ENCODE peak calls at places on chromosome 3, in six cellular contexts. One of them, this sample, is unnamed.

GRCh38 chr3:111903067-111903511 is 44.0 kb downstream of the PHLDB2 start:
- DNase-seq in neural crest cell: no peak
- DNase-seq in MCF 10A: peak
- DNase-seq in tibial artery: no peak
- DNase-seq in body of pancreas: no peak
- DNase-seq in ascending aorta: no peak
- DNase-seq in this sample: no peak

GRCh38 chr3:170585008-170585936 is 603 bp downstream of the SLC7A14 start:
- DNase-seq in neural crest cell: peak
- DNase-seq in MCF 10A: no peak
- DNase-seq in tibial artery: no peak
- DNase-seq in body of pancreas: no peak
- DNase-seq in ascending aorta: no peak
- DNase-seq in this sample: no peak

GRCh38 chr3:129672412-129672811 is 65.9 kb upstream of the PLXND1 start:
- DNase-seq in neural crest cell: no peak
- DNase-seq in MCF 10A: no peak
- DNase-seq in tibial artery: no peak
- DNase-seq in body of pancreas: no peak
- DNase-seq in ascending aorta: no peak
- DNase-seq in this sample: no peak

GRCh38 chr3:98650966-98651765 is 57.8 kb upstream of the CPOX start:
- DNase-seq in neural crest cell: no peak
- DNase-seq in MCF 10A: no peak
- DNase-seq in tibial artery: no peak
- DNase-seq in body of pancreas: no peak
- DNase-seq in ascending aorta: no peak
- DNase-seq in this sample: no peak

GRCh38 chr3:40971191-40972168 is 227.8 kb upstream of the CTNNB1 start:
- DNase-seq in neural crest cell: no peak
- DNase-seq in MCF 10A: peak
- DNase-seq in tibial artery: peak
- DNase-seq in body of pancreas: peak
- DNase-seq in ascending aorta: peak
- DNase-seq in this sample: peak

GRCh38 chr3:76997733-76998132 is 42.2 kb upstream of the ROBO2 start:
- DNase-seq in neural crest cell: no peak
- DNase-seq in MCF 10A: no peak
- DNase-seq in tibial artery: no peak
- DNase-seq in body of pancreas: no peak
- DNase-seq in ascending aorta: no peak
- DNase-seq in this sample: no peak

GRCh38 chr3:17398959-17399551 is 343.4 kb downstream of the TBC1D5 start:
- DNase-seq in neural crest cell: no peak
- DNase-seq in MCF 10A: no peak
- DNase-seq in tibial artery: no peak
- DNase-seq in body of pancreas: no peak
- DNase-seq in ascending aorta: no peak
- DNase-seq in this sample: no peak

GRCh38 chr3:172260381-172260780 is 187.9 kb downstream of the GHSR start:
- DNase-seq in neural crest cell: no peak
- DNase-seq in MCF 10A: no peak
- DNase-seq in tibial artery: no peak
- DNase-seq in body of pancreas: no peak
- DNase-seq in ascending aorta: no peak
- DNase-seq in this sample: no peak

GRCh38 chr3:115550285-115550741 is 73.0 kb upstream of the GAP43 start:
- DNase-seq in neural crest cell: no peak
- DNase-seq in MCF 10A: no peak
- DNase-seq in tibial artery: no peak
- DNase-seq in body of pancreas: peak
- DNase-seq in ascending aorta: no peak
- DNase-seq in this sample: no peak

GRCh38 chr3:38129058-38129457 is 7.9 kb downstream of the ACAA1 start:
- DNase-seq in neural crest cell: no peak
- DNase-seq in MCF 10A: no peak
- DNase-seq in tibial artery: peak
- DNase-seq in body of pancreas: no peak
- DNase-seq in ascending aorta: no peak
- DNase-seq in this sample: peak

GRCh38 chr3:78268716-78269668 is 1229.1 kb downstream of the ROBO2 start:
- DNase-seq in neural crest cell: no peak
- DNase-seq in MCF 10A: no peak
- DNase-seq in tibial artery: no peak
- DNase-seq in body of pancreas: no peak
- DNase-seq in ascending aorta: no peak
- DNase-seq in this sample: no peak

GRCh38 chr3:78839710-78840109 is 928.1 kb downstream of the ROBO1 start:
- DNase-seq in neural crest cell: no peak
- DNase-seq in MCF 10A: no peak
- DNase-seq in tibial artery: no peak
- DNase-seq in body of pancreas: no peak
- DNase-seq in ascending aorta: no peak
- DNase-seq in this sample: no peak

GRCh38 chr3:151383956-151384355 is 597 bp downstream of the P2RY12 start:
- DNase-seq in neural crest cell: no peak
- DNase-seq in MCF 10A: no peak
- DNase-seq in tibial artery: no peak
- DNase-seq in body of pancreas: no peak
- DNase-seq in ascending aorta: no peak
- DNase-seq in this sample: no peak

GRCh38 chr3:106877632-106878031 is 499.6 kb upstream of the CCDC54 start:
- DNase-seq in neural crest cell: no peak
- DNase-seq in MCF 10A: no peak
- DNase-seq in tibial artery: no peak
- DNase-seq in body of pancreas: no peak
- DNase-seq in ascending aorta: no peak
- DNase-seq in this sample: no peak

GRCh38 chr3:124688580-124689454 is 41.4 kb upstream of the UMPS start:
- DNase-seq in neural crest cell: peak
- DNase-seq in MCF 10A: peak
- DNase-seq in tibial artery: peak
- DNase-seq in body of pancreas: peak
- DNase-seq in ascending aorta: no peak
- DNase-seq in this sample: peak

GRCh38 chr3:144444061-144444460 is 472.4 kb downstream of the DIPK2A start:
- DNase-seq in neural crest cell: no peak
- DNase-seq in MCF 10A: no peak
- DNase-seq in tibial artery: no peak
- DNase-seq in body of pancreas: no peak
- DNase-seq in ascending aorta: no peak
- DNase-seq in this sample: no peak

GRCh38 chr3:45575491-45575923 is 19.0 kb upstream of the LIMD1 start:
- DNase-seq in neural crest cell: no peak
- DNase-seq in MCF 10A: peak
- DNase-seq in tibial artery: no peak
- DNase-seq in body of pancreas: no peak
- DNase-seq in ascending aorta: no peak
- DNase-seq in this sample: no peak

GRCh38 chr3:142724682-142725351 is 983 bp downstream of the TRPC1 start:
- DNase-seq in neural crest cell: no peak
- DNase-seq in MCF 10A: peak
- DNase-seq in tibial artery: peak
- DNase-seq in body of pancreas: peak
- DNase-seq in ascending aorta: no peak
- DNase-seq in this sample: no peak

GRCh38 chr3:191521055-191521454 is 60.1 kb downstream of the PYDC2 start:
- DNase-seq in neural crest cell: no peak
- DNase-seq in MCF 10A: no peak
- DNase-seq in tibial artery: no peak
- DNase-seq in body of pancreas: no peak
- DNase-seq in ascending aorta: no peak
- DNase-seq in this sample: no peak
- TF ChIP-seq CTCF in neural crest cell: no peak
- TF ChIP-seq CTCF in MCF 10A: no peak
- TF ChIP-seq CTCF in tibial artery: no peak
- TF ChIP-seq CTCF in body of pancreas: no peak
- TF ChIP-seq CTCF in ascending aorta: no peak
- TF ChIP-seq CTCF in this sample: no peak

DNA sequence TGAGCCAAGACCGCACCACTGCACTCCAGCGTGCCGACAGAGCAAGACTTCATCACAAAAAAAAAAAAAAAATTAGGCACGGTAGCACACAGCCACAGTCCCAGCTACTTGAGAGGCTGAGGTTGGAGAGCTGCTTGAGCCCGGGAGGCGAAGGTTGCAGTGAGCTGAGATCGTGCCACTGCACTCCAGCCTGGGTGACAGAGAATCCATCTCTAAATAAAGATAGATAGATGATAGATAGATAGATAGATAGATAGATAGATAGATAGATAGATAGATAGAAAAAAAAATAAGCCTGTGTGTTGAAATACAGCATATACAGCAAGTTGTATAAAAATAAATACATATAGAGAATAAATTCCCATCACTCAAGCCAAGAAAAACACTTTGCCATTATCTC is 37.3 kb downstream of the PTH1R start:
- DNase-seq in neural crest cell: no peak
- DNase-seq in MCF 10A: no peak
- DNase-seq in tibial artery: no peak
- DNase-seq in body of pancreas: no peak
- DNase-seq in ascending aorta: no peak
- DNase-seq in this sample: no peak
- TF ChIP-seq CTCF in neural crest cell: no peak
- TF ChIP-seq CTCF in MCF 10A: no peak
- TF ChIP-seq CTCF in tibial artery: no peak
- TF ChIP-seq CTCF in body of pancreas: no peak
- TF ChIP-seq CTCF in ascending aorta: no peak
- TF ChIP-seq CTCF in this sample: no peak

GRCh38 chr3:121998588-121999473 is 23.2 kb downstream of the ILDR1 start:
- DNase-seq in neural crest cell: no peak
- DNase-seq in MCF 10A: no peak
- DNase-seq in tibial artery: no peak
- DNase-seq in body of pancreas: peak
- DNase-seq in ascending aorta: no peak
- DNase-seq in this sample: no peak

GRCh38 chr3:121997372-121997771 is 24.7 kb downstream of the ILDR1 start:
- DNase-seq in neural crest cell: no peak
- DNase-seq in MCF 10A: no peak
- DNase-seq in tibial artery: no peak
- DNase-seq in body of pancreas: no peak
- DNase-seq in ascending aorta: no peak
- DNase-seq in this sample: no peak

GRCh38 chr3:121998030-121998580 is 23.9 kb downstream of the ILDR1 start:
- DNase-seq in neural crest cell: no peak
- DNase-seq in MCF 10A: no peak
- DNase-seq in tibial artery: no peak
- DNase-seq in body of pancreas: peak
- DNase-seq in ascending aorta: no peak
- DNase-seq in this sample: no peak

GRCh38 chr3:121992601-121993560 is 29.2 kb downstream of the ILDR1 start:
- DNase-seq in neural crest cell: no peak
- DNase-seq in MCF 10A: no peak
- DNase-seq in tibial artery: no peak
- DNase-seq in body of pancreas: no peak
- DNase-seq in ascending aorta: no peak
- DNase-seq in this sample: no peak

DNA sequence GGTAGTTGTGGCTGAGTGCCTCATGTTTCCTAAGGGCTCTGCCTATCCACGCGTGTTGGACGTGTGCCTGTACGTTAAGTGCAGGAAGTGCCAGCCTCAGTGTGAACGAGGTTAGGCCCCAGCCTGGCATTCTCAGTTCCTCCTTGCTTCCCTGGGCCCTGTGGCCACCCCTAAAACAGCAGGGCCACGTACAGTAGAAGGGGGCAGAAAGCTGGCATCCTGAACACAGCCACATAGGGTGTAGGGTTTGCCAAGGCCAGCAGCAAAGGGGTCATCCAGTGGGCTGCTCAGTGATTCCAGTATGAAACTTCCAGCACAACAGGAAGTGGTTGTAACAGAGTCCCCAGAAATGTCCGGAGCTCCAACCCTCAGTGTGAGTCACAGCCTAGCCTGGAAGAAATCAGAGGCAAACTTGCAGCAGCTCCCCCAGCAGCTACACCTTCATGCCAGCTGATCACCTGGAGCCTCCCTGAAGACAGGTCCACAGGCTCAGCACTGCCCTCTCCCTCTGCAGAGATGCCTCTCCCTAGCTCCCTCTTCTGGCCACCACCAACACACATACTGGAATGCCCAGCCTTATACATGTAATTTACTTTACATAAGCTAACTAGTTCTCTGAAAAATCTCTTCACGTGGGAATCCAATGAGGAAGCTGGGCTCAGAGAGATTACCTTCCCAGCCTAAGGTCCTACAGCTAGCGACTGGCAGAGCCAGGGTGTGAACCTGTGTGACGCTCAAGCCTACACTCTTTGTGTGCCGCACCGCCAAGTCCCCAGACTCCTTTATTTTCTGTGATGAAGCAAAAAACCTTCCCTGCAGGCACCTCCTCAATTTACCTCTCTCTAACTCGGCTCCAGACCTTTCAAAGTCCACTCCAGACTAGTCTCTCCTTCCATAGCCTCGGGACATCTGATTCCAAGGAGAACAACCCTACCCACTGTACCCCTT is 26.6 kb downstream of the ILDR1 start:
- DNase-seq in neural crest cell: peak
- DNase-seq in MCF 10A: peak
- DNase-seq in tibial artery: peak
- DNase-seq in body of pancreas: peak
- DNase-seq in ascending aorta: peak
- DNase-seq in this sample: no peak
- TF ChIP-seq CTCF in neural crest cell: peak
- TF ChIP-seq CTCF in MCF 10A: peak
- TF ChIP-seq CTCF in tibial artery: no peak
- TF ChIP-seq CTCF in body of pancreas: peak
- TF ChIP-seq CTCF in ascending aorta: no peak
- TF ChIP-seq CTCF in this sample: no peak

GRCh38 chr3:169058681-169059080 is 604.8 kb downstream of the MECOM start:
- DNase-seq in neural crest cell: no peak
- DNase-seq in MCF 10A: peak
- DNase-seq in tibial artery: no peak
- DNase-seq in body of pancreas: no peak
- DNase-seq in ascending aorta: no peak
- DNase-seq in this sample: no peak

GRCh38 chr3:169060037-169060436 is 603.5 kb downstream of the MECOM start:
- DNase-seq in neural crest cell: no peak
- DNase-seq in MCF 10A: peak
- DNase-seq in tibial artery: no peak
- DNase-seq in body of pancreas: no peak
- DNase-seq in ascending aorta: no peak
- DNase-seq in this sample: no peak
- TF ChIP-seq CTCF in neural crest cell: no peak
- TF ChIP-seq CTCF in MCF 10A: peak
- TF ChIP-seq CTCF in tibial artery: no peak
- TF ChIP-seq CTCF in body of pancreas: no peak
- TF ChIP-seq CTCF in ascending aorta: no peak
- TF ChIP-seq CTCF in this sample: no peak

GRCh38 chr3:160163259-160163878 is 61.9 kb upstream of the C3orf80 start:
- DNase-seq in neural crest cell: no peak
- DNase-seq in MCF 10A: peak
- DNase-seq in tibial artery: no peak
- DNase-seq in body of pancreas: peak
- DNase-seq in ascending aorta: no peak
- DNase-seq in this sample: no peak
- TF ChIP-seq CTCF in neural crest cell: peak
- TF ChIP-seq CTCF in MCF 10A: peak
- TF ChIP-seq CTCF in tibial artery: peak
- TF ChIP-seq CTCF in body of pancreas: peak
- TF ChIP-seq CTCF in ascending aorta: peak
- TF ChIP-seq CTCF in this sample: no peak

This sample was measured in omental fat pad.